ENCODE peak calls at places on chromosomes 12 and 14, in four cellular contexts. One of them, this sample, is unnamed.
A peak's percentile ranks its signal among the peaks of the same experiment; 100 is the strongest.

GRCh38 chr12:58487280-58488141 is 432.8 kb downstream of the LRIG3 start:
- DNase-seq in naive thymus-derived CD4-positive, alpha-beta T cell: no peak
- DNase-seq in H1: no peak
- DNase-seq in PC-3: no peak
- DNase-seq in this sample: no peak

GRCh38 chr12:6199531-6200265 is 502 bp upstream of the CD9 start:
- DNase-seq in naive thymus-derived CD4-positive, alpha-beta T cell: no peak
- DNase-seq in H1: no peak
- DNase-seq in PC-3: peak; percentile 20
- DNase-seq in this sample: no peak

GRCh38 chr12:116561181-116561821 is 2.1 kb downstream of the MAP1LC3B2 start:
- DNase-seq in naive thymus-derived CD4-positive, alpha-beta T cell: no peak
- DNase-seq in H1: no peak
- DNase-seq in PC-3: no peak
- DNase-seq in this sample: no peak

GRCh38 chr14:87547536-87547935 is 445.4 kb downstream of the GALC start:
- DNase-seq in naive thymus-derived CD4-positive, alpha-beta T cell: no peak
- DNase-seq in H1: no peak
- DNase-seq in PC-3: no peak
- DNase-seq in this sample: no peak

GRCh38 chr12:40240779-40241178 is 16.0 kb downstream of the LRRK2 start:
- DNase-seq in naive thymus-derived CD4-positive, alpha-beta T cell: no peak
- DNase-seq in H1: no peak
- DNase-seq in PC-3: no peak
- DNase-seq in this sample: no peak

GRCh38 chr12:19620222-19620621 is 180.9 kb downstream of the AEBP2 start:
- DNase-seq in naive thymus-derived CD4-positive, alpha-beta T cell: no peak
- DNase-seq in H1: no peak
- DNase-seq in PC-3: peak; percentile 57
- DNase-seq in this sample: no peak

GRCh38 chr14:59274991-59275391 is 86.5 kb downstream of the DAAM1 start:
- DNase-seq in naive thymus-derived CD4-positive, alpha-beta T cell: no peak
- DNase-seq in H1: no peak
- DNase-seq in PC-3: peak; percentile 67
- DNase-seq in this sample: peak; percentile 40

GRCh38 chr12:52568111-52568510 is 5.5 kb downstream of the KRT74 start:
- DNase-seq in naive thymus-derived CD4-positive, alpha-beta T cell: no peak
- DNase-seq in H1: no peak
- DNase-seq in PC-3: no peak
- DNase-seq in this sample: no peak

GRCh38 chr14:34029921-34030334 is 79.1 kb upstream of the EGLN3 start:
- DNase-seq in naive thymus-derived CD4-positive, alpha-beta T cell: no peak
- DNase-seq in H1: no peak
- DNase-seq in PC-3: no peak
- DNase-seq in this sample: no peak

GRCh38 chr12:86666311-86666710 is 410.1 kb upstream of the MGAT4C start:
- DNase-seq in naive thymus-derived CD4-positive, alpha-beta T cell: no peak
- DNase-seq in H1: no peak
- DNase-seq in PC-3: no peak
- DNase-seq in this sample: no peak

GRCh38 chr12:53486730-53487487 is 12.3 kb downstream of the MAP3K12 start:
- DNase-seq in naive thymus-derived CD4-positive, alpha-beta T cell: no peak
- DNase-seq in H1: no peak
- DNase-seq in PC-3: no peak
- DNase-seq in this sample: no peak

GRCh38 chr14:77314043-77314442 is 6.6 kb downstream of the POMT2 start:
- DNase-seq in naive thymus-derived CD4-positive, alpha-beta T cell: no peak
- DNase-seq in H1: no peak
- DNase-seq in PC-3: peak; percentile 92
- DNase-seq in this sample: no peak

GRCh38 chr14:67738740-67739504 is 37.2 kb downstream of the RDH12 start:
- DNase-seq in naive thymus-derived CD4-positive, alpha-beta T cell: no peak
- DNase-seq in H1: no peak
- DNase-seq in PC-3: peak; percentile 93
- DNase-seq in this sample: peak; percentile 10

GRCh38 chr12:114240288-114240687 is 165.7 kb downstream of the TBX5 start:
- DNase-seq in naive thymus-derived CD4-positive, alpha-beta T cell: no peak
- DNase-seq in H1: no peak
- DNase-seq in PC-3: no peak
- DNase-seq in this sample: no peak

GRCh38 chr12:47312794-47313426 is 233.2 kb upstream of the AMIGO2 start:
- DNase-seq in naive thymus-derived CD4-positive, alpha-beta T cell: no peak
- DNase-seq in H1: no peak
- DNase-seq in PC-3: no peak
- DNase-seq in this sample: no peak

GRCh38 chr12:100437038-100437841 is 36.4 kb upstream of the NR1H4 start:
- DNase-seq in naive thymus-derived CD4-positive, alpha-beta T cell: no peak
- DNase-seq in H1: no peak
- DNase-seq in PC-3: no peak
- DNase-seq in this sample: no peak

GRCh38 chr12:79262938-79263337 is 398.4 kb downstream of the SYT1 start:
- DNase-seq in naive thymus-derived CD4-positive, alpha-beta T cell: no peak
- DNase-seq in H1: no peak
- DNase-seq in PC-3: no peak
- DNase-seq in this sample: no peak

GRCh38 chr14:55221968-55222367 is 30.6 kb upstream of the DLGAP5 start:
- DNase-seq in naive thymus-derived CD4-positive, alpha-beta T cell: no peak
- DNase-seq in H1: no peak
- DNase-seq in PC-3: peak; percentile 80
- DNase-seq in this sample: no peak

GRCh38 chr12:116233669-116234068 is 43.8 kb downstream of the MED13L start:
- DNase-seq in naive thymus-derived CD4-positive, alpha-beta T cell: no peak
- DNase-seq in H1: no peak
- DNase-seq in PC-3: peak; percentile 29
- DNase-seq in this sample: no peak

GRCh38 chr12:118986043-118986442 is 4.7 kb downstream of the SRRM4 start:
- DNase-seq in naive thymus-derived CD4-positive, alpha-beta T cell: no peak
- DNase-seq in H1: no peak
- DNase-seq in PC-3: no peak
- DNase-seq in this sample: no peak

GRCh38 chr14:70906785-70907171 is 481 bp upstream of the PCNX1 start:
- DNase-seq in naive thymus-derived CD4-positive, alpha-beta T cell: no peak
- DNase-seq in H1: no peak
- DNase-seq in PC-3: no peak
- DNase-seq in this sample: no peak

GRCh38 chr14:97414718-97415098 is 617.5 kb downstream of the VRK1 start:
- DNase-seq in naive thymus-derived CD4-positive, alpha-beta T cell: no peak
- DNase-seq in H1: no peak
- DNase-seq in PC-3: no peak
- DNase-seq in this sample: no peak

GRCh38 chr14:97411938-97412612 is 614.9 kb downstream of the VRK1 start:
- DNase-seq in naive thymus-derived CD4-positive, alpha-beta T cell: no peak
- DNase-seq in H1: no peak
- DNase-seq in PC-3: no peak
- DNase-seq in this sample: no peak

GRCh38 chr14:97412933-97413574 is 615.9 kb downstream of the VRK1 start:
- DNase-seq in naive thymus-derived CD4-positive, alpha-beta T cell: no peak
- DNase-seq in H1: no peak
- DNase-seq in PC-3: no peak
- DNase-seq in this sample: no peak

GRCh38 chr14:97415907-97416306 is 618.7 kb downstream of the VRK1 start:
- DNase-seq in naive thymus-derived CD4-positive, alpha-beta T cell: no peak
- DNase-seq in H1: no peak
- DNase-seq in PC-3: no peak
- DNase-seq in this sample: no peak

GRCh38 chr14:97413991-97414717 is 617.0 kb downstream of the VRK1 start:
- DNase-seq in naive thymus-derived CD4-positive, alpha-beta T cell: no peak
- DNase-seq in H1: no peak
- DNase-seq in PC-3: no peak
- DNase-seq in this sample: no peak
- H3K4me3 ChIP-seq in naive thymus-derived CD4-positive, alpha-beta T cell: no peak overlapping the region
- H3K4me3 ChIP-seq in H1: peak overlapping the region; percentile 59
- H3K4me3 ChIP-seq in PC-3: no peak overlapping the region
- H3K4me3 ChIP-seq in this sample: no peak overlapping the region

DNA sequence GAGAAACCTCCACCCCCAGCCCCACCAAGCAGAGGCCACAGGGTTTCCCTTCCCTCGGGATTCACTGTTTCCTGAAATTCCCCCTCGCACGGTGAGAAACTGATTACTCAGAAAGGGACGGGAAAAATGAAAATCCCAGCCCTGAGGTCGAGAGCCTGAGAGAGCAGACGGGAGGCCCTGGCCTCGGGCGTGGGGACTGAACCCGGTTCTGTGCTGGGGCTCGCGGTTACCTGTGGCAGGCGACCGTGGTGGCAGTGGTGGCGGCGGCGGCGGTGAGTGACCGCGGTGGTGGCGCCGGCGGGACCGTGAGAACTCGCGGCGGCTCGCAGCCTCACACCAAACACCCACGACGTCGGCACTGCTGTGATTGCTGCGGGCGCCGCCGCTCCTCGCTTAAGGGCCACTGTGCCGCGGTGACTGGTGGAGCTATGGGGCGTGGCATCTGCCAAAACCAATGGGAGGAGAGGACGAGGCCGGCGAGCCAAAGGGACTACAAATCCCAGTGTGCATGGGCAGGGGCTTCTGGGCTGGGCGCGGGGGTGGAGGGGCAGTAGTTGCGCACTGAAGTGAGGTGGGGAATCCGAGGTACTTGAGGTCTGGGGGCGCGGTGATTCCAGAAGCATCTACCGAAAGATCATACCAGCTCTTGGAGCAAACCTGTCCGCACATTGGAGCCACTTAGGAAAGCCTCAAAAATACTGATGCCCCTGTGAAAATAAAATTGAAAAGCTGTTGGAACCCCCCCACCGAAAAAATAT is at the start of gene LGMN:
- DNase-seq in naive thymus-derived CD4-positive, alpha-beta T cell: peak; percentile 86
- DNase-seq in H1: peak; percentile 82
- DNase-seq in PC-3: peak; percentile 92
- DNase-seq in this sample: peak; percentile 86
- H3K27ac ChIP-seq in naive thymus-derived CD4-positive, alpha-beta T cell: peak within 1 kb of the TSS; percentile 73
- H3K27ac ChIP-seq in H1: no peak within 1 kb of the TSS
- H3K27ac ChIP-seq in PC-3: peak within 1 kb of the TSS; percentile 7
- H3K27ac ChIP-seq in this sample: no peak within 1 kb of the TSS

DNA sequence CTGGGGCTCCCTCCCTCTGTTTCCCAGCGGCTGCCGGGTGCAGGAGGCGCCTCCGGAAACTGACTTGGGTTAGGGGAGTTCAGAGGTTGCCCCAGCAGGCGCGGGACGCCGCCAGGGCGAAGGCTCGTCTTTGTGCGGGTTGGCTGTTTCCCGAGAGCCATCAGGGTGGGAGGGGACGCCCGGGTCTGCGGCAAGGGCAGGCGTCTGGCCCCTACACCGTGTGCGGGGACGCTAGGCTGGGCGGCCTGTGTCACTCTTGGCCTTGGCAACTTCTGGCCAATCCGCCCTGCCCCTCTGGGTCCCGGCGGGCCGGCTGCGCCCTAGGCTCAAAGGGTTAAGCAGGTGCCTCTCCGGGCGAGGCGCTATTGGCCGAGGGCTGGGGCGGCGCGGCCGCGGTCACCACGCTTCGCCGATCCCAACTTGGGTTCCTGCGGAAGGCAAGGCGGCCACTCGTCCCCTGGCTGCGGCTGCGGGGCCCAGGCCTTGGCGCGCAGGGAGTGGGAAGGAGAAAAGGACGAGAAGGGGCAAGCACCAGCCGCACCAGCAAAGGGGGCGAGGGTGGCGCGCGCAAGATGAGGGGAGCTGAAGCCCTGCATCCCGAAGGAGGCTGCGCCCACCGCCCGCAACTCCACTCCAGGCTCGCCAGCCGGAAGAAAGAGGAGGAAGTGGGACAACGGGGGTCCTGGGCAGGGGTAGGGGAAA is 5.6 kb upstream of the NPAS3 start:
- DNase-seq in naive thymus-derived CD4-positive, alpha-beta T cell: no peak
- DNase-seq in H1: no peak
- DNase-seq in PC-3: no peak
- DNase-seq in this sample: no peak
- H3K4me3 ChIP-seq in naive thymus-derived CD4-positive, alpha-beta T cell: no peak overlapping the region
- H3K4me3 ChIP-seq in H1: peak overlapping the region; percentile 82
- H3K4me3 ChIP-seq in PC-3: peak overlapping the region; percentile 73
- H3K4me3 ChIP-seq in this sample: no peak overlapping the region

GRCh38 chr12:113239811-113240331 is 18.6 kb downstream of the TPCN1 start:
- DNase-seq in naive thymus-derived CD4-positive, alpha-beta T cell: no peak
- DNase-seq in H1: no peak
- DNase-seq in PC-3: no peak
- DNase-seq in this sample: no peak
- H3K27ac ChIP-seq in naive thymus-derived CD4-positive, alpha-beta T cell: no peak overlapping the region
- H3K27ac ChIP-seq in H1: no peak overlapping the region
- H3K27ac ChIP-seq in PC-3: peak overlapping the region; percentile 96
- H3K27ac ChIP-seq in this sample: no peak overlapping the region

GRCh38 chr14:22506778-22507351 is 82.2 kb downstream of the DAD1 start:
- DNase-seq in naive thymus-derived CD4-positive, alpha-beta T cell: peak; percentile 57
- DNase-seq in H1: no peak
- DNase-seq in PC-3: no peak
- DNase-seq in this sample: peak; percentile 63

GRCh38 chr14:22509036-22509709 is 79.9 kb downstream of the DAD1 start:
- DNase-seq in naive thymus-derived CD4-positive, alpha-beta T cell: no peak
- DNase-seq in H1: no peak
- DNase-seq in PC-3: no peak
- DNase-seq in this sample: no peak

GRCh38 chr14:22508150-22508457 is 80.9 kb downstream of the DAD1 start:
- DNase-seq in naive thymus-derived CD4-positive, alpha-beta T cell: no peak
- DNase-seq in H1: no peak
- DNase-seq in PC-3: no peak
- DNase-seq in this sample: no peak

GRCh38 chr14:22509751-22510300 is 79.2 kb downstream of the DAD1 start:
- DNase-seq in naive thymus-derived CD4-positive, alpha-beta T cell: no peak
- DNase-seq in H1: no peak
- DNase-seq in PC-3: no peak
- DNase-seq in this sample: no peak

DNA sequence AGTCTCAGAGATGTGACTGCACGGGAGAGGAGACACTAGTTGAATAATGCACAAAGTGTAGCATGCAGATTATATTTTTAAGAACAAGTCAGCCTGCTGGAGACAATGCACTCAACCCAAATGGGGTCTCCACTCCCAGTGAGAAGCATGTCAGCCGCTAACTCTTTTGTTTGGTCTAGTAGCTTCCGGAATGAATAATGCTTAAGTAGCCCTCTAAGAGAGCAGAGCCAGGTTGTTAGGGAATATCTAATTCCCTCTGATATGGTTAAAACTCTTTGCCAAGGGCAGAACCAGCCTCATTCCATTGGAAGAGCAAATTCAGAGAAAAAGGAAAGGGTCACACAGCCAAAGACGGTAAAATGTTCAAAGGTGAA is 80.4 kb downstream of the DAD1 start:
- DNase-seq in naive thymus-derived CD4-positive, alpha-beta T cell: no peak
- DNase-seq in H1: no peak
- DNase-seq in PC-3: no peak
- DNase-seq in this sample: no peak
- H3K4me3 ChIP-seq in naive thymus-derived CD4-positive, alpha-beta T cell: peak overlapping the region; percentile 51
- H3K4me3 ChIP-seq in H1: no peak overlapping the region
- H3K4me3 ChIP-seq in PC-3: no peak overlapping the region
- H3K4me3 ChIP-seq in this sample: peak overlapping the region; percentile 65

This sample was measured in CD8-positive, alpha-beta memory T cell.